ENCODE peak calls at places on chromosome 22, in four cellular contexts. One of them, this sample, is unnamed.

GRCh38 chr22:35944458-35944857 is 84.2 kb downstream of the RBFOX2 start:
- DNase-seq in ELR: no peak
- DNase-seq in DMS153: no peak
- DNase-seq in NCI-H526: no peak
- DNase-seq in this sample: no peak

GRCh38 chr22:38796262-38796957 is 2.5 kb upstream of the DNAL4 start:
- DNase-seq in ELR: peak
- DNase-seq in DMS153: no peak
- DNase-seq in NCI-H526: no peak
- DNase-seq in this sample: no peak

GRCh38 chr22:24763872-24764485 is 10.5 kb downstream of the PIWIL3 start:
- DNase-seq in ELR: no peak
- DNase-seq in DMS153: no peak
- DNase-seq in NCI-H526: no peak
- DNase-seq in this sample: no peak

GRCh38 chr22:46432164-46433068 is 96.9 kb downstream of the TRMU start:
- DNase-seq in ELR: no peak
- DNase-seq in DMS153: peak
- DNase-seq in NCI-H526: no peak
- DNase-seq in this sample: no peak

GRCh38 chr22:50267591-50268390 is 2.4 kb downstream of the MAPK11 start:
- DNase-seq in ELR: peak
- DNase-seq in DMS153: no peak
- DNase-seq in NCI-H526: no peak
- DNase-seq in this sample: no peak

GRCh38 chr22:35642305-35642741 is 5.9 kb upstream of the APOL6 start:
- DNase-seq in ELR: no peak
- DNase-seq in DMS153: no peak
- DNase-seq in NCI-H526: no peak
- DNase-seq in this sample: no peak

GRCh38 chr22:49404576-49405199 is 423.0 kb downstream of the BRD1 start:
- DNase-seq in ELR: no peak
- DNase-seq in DMS153: no peak
- DNase-seq in NCI-H526: no peak
- DNase-seq in this sample: no peak

GRCh38 chr22:32998373-32998772 is 59.8 kb downstream of the SYN3 start:
- DNase-seq in ELR: no peak
- DNase-seq in DMS153: no peak
- DNase-seq in NCI-H526: no peak
- DNase-seq in this sample: no peak

GRCh38 chr22:50693462-50693861 is 20.8 kb downstream of the SHANK3 start:
- DNase-seq in ELR: no peak
- DNase-seq in DMS153: no peak
- DNase-seq in NCI-H526: no peak
- DNase-seq in this sample: no peak

GRCh38 chr22:26732284-26732683 is 74.9 kb downstream of the MIAT start:
- DNase-seq in ELR: no peak
- DNase-seq in DMS153: no peak
- DNase-seq in NCI-H526: no peak
- DNase-seq in this sample: no peak